ENCODE peak calls at places on chromosomes 5 and 9, in five cellular contexts. F, N, E, K and Q are unnamed samples.

GRCh38 chr5:33690736-33691135 is 201.1 kb downstream of the ADAMTS12 start:
- DNase-seq in F (no peak), N (peak; percentile 97), E (no peak), K (no peak), Q (no peak)

GRCh38 chr9:99040254-99040653 is 64.7 kb upstream of the TGFBR1 start:
- DNase-seq in F (no peak), N (no peak), E (no peak), K (no peak), Q (no peak)

GRCh38 chr5:75435101-75435500 is 76.3 kb downstream of the CERT1 start:
- DNase-seq in F (no peak), N (no peak), E (no peak), K (no peak), Q (no peak)

GRCh38 chr9:108842610-108843295 is 13.0 kb downstream of the ACTL7B start:
- DNase-seq in F (no peak), N (no peak), E (no peak), K (no peak), Q (no peak)

GRCh38 chr5:136032564-136032963 is 3.8 kb downstream of the TGFBI start:
- DNase-seq in F (no peak), N (peak; percentile 96), E (no peak), K (no peak), Q (no peak)

GRCh38 chr9:6788175-6789016 is 30.6 kb downstream of the KDM4C start:
- DNase-seq in F (no peak), N (peak; percentile 71), E (no peak), K (no peak), Q (no peak)

GRCh38 chr5:158119852-158120708 is 261.1 kb upstream of the CLINT1 start:
- DNase-seq in F (no peak), N (peak; percentile 23), E (no peak), K (no peak), Q (no peak)

GRCh38 chr5:111353035-111353434 is 128.9 kb downstream of the CAMK4 start:
- DNase-seq in F (no peak), N (no peak), E (no peak), K (no peak), Q (no peak)

GRCh38 chr5:146877178-146877681 is 1.3 kb downstream of the PPP2R2B start:
- DNase-seq in F (no peak), N (no peak), E (peak; percentile 51), K (no peak), Q (no peak)

GRCh38 chr9:108811944-108812343 is 43.8 kb downstream of the ACTL7B start:
- DNase-seq in F (no peak), N (no peak), E (no peak), K (no peak), Q (no peak)

GRCh38 chr9:107176701-107177100 is 106.4 kb upstream of the RAD23B start:
- DNase-seq in F (no peak), N (peak; percentile 36), E (no peak), K (no peak), Q (no peak)

GRCh38 chr5:69078921-69079537 is 14.8 kb upstream of the SLC30A5 start:
- DNase-seq in F (no peak), N (no peak), E (no peak), K (no peak), Q (no peak)

GRCh38 chr9:35599763-35600604 is 5.1 kb upstream of the TESK1 start:
- DNase-seq in F (no peak), N (peak; percentile 31), E (no peak), K (no peak), Q (no peak)

GRCh38 chr9:6766606-6767005 is 8.8 kb downstream of the KDM4C start:
- DNase-seq in F (no peak), N (no peak), E (no peak), K (no peak), Q (no peak)

GRCh38 chr5:153476767-153477166 is 13.7 kb upstream of the GRIA1 start:
- DNase-seq in F (no peak), N (peak; percentile 93), E (no peak), K (no peak), Q (no peak)

GRCh38 chr9:19049872-19050636 is 827 bp downstream of the RRAGA start:
- DNase-seq in F (no peak), N (peak; percentile 48), E (peak; percentile 64), K (no peak), Q (no peak)